ENCODE peak calls at places on chromosome 6, in seven cellular contexts. S is T-helper 2 cell; W is posterior vena cava; U is activated naive CD8-positive, alpha-beta T cell treated with anti-CD3 and anti-CD28 coated beads, Interleukin-2, amount 10 ng/mL, durations not matched to agents 7 days and 5 days; P is heart left ventricle; M is left ventricle myocardium inferior; Z is progenitor cell of endocrine pancreas. L is an unnamed sample.

GRCh38 chr6:158938811-158939254 is 61.2 kb downstream of the RSPH3 start:
- DNase-seq in U (no peak), M (no peak), Z (no peak), W (no peak), S (peak), P (no peak), L (no peak)

GRCh38 chr6:158353851-158354508 is 41.7 kb downstream of the TULP4 start:
- DNase-seq in W (no peak), M (no peak), P (no peak), U (no peak), S (no peak), Z (no peak), L (no peak)

GRCh38 chr6:30152019-30152673 is 8.9 kb downstream of the TRIM10 start:
- DNase-seq in U (no peak), P (no peak), M (no peak), S (no peak), Z (no peak), W (no peak), L (no peak)

GRCh38 chr6:2120912-2121311 is 124.5 kb downstream of the GMDS start:
- DNase-seq in Z (no peak), W (no peak), M (no peak), P (no peak), S (no peak), U (no peak), L (no peak)

GRCh38 chr6:113187671-113188070 is 669.5 kb upstream of the MARCKS start:
- DNase-seq in S (no peak), P (no peak), U (no peak), W (no peak), M (no peak), Z (no peak), L (no peak)

GRCh38 chr6:140572129-140572528 is 1197.7 kb upstream of the CITED2 start:
- DNase-seq in S (no peak), U (no peak), Z (no peak), M (no peak), W (no peak), P (no peak), L (no peak)

GRCh38 chr6:8086755-8087306 is 15.5 kb downstream of the EEF1E1 start:
- DNase-seq in S (no peak), Z (no peak), U (no peak), W (no peak), P (no peak), M (no peak), L (no peak)

GRCh38 chr6:168150551-168151444 is 71.8 kb upstream of the FRMD1 start:
- DNase-seq in W (no peak), M (no peak), P (no peak), S (no peak), Z (no peak), U (no peak), L (no peak)

GRCh38 chr6:144195671-144196070 is 45.4 kb downstream of the STX11 start:
- DNase-seq in M (no peak), P (no peak), Z (no peak), U (no peak), S (no peak), W (no peak), L (no peak)

GRCh38 chr6:73644030-73644429 is 9.8 kb downstream of the SLC17A5 start:
- DNase-seq in U (no peak), Z (no peak), M (no peak), W (no peak), S (no peak), P (no peak), L (no peak)

GRCh38 chr6:169638388-169638787 is 63.4 kb downstream of the WDR27 start:
- DNase-seq in M (no peak), W (no peak), S (no peak), P (no peak), Z (no peak), U (no peak), L (no peak)

GRCh38 chr6:168905451-168906090 is 348.1 kb downstream of the THBS2 start:
- DNase-seq in M (no peak), W (no peak), S (no peak), Z (no peak), P (no peak), U (no peak), L (no peak)

GRCh38 chr6:47321582-47321981 is 11.9 kb upstream of the TNFRSF21 start:
- DNase-seq in Z (no peak), P (no peak), M (no peak), S (no peak), U (no peak), W (no peak), L (no peak)